ENCODE peak calls at places on chromosomes 13 and 19, in nine cellular contexts. N is IMR-90; X is activated naive CD8-positive, alpha-beta T cell treated with anti-CD3 and anti-CD28 coated beads, Interleukin-2, amount 50 U/mL, for 24 hours; I is stimulated activated CD4-positive, alpha-beta T cell treated with anti-CD3 and anti-CD28 coated beads, Interleukin-15, amount 100 ng/mL, for 1 hour; K is mesothelial cell of epicardium; H is brain microvascular endothelial cell; R is body of pancreas; T is RPMI7951; O is dorsolateral prefrontal cortex. Z is an unnamed sample.

GRCh38 chr19:14505488-14506239 is 9.7 kb upstream of the GIPC1 start:
- DNase-seq in H (peak), I (peak), T (peak), O (no peak), R (peak), N (peak), X (peak), K (peak), Z (peak)

GRCh38 chr19:51531349-51532315 is at the start of gene SIGLEC6:
- DNase-seq in I (no peak), X (peak), O (peak), N (no peak), R (no peak), K (no peak), T (no peak), H (no peak), Z (no peak)

GRCh38 chr19:55650602-55651230 is 2.7 kb downstream of the CCDC106 start:
- DNase-seq in H (no peak), X (no peak), O (no peak), K (no peak), N (no peak), I (no peak), T (no peak), R (no peak), Z (no peak)

GRCh38 chr13:39603424-39603947 is 493 bp upstream of the LHFPL6 start:
- DNase-seq in X (no peak), K (no peak), T (peak), H (no peak), N (peak), I (no peak), R (no peak), O (peak), Z (peak)

GRCh38 chr13:109494955-109495354 is 291.4 kb downstream of the IRS2 start:
- DNase-seq in K (no peak), T (no peak), R (no peak), I (no peak), X (no peak), H (peak), N (peak), O (no peak), Z (no peak)

GRCh38 chr13:43908156-43909126 is 28.7 kb downstream of the LACC1 start:
- DNase-seq in R (no peak), I (no peak), N (peak), T (peak), K (no peak), X (no peak), H (peak), O (no peak), Z (peak)

GRCh38 chr13:35810286-35810685 is 320.9 kb downstream of the DCLK1 start:
- DNase-seq in R (no peak), I (no peak), X (no peak), N (no peak), H (no peak), K (no peak), O (no peak), T (no peak), Z (no peak)

GRCh38 chr19:56111601-56112312 is 9.3 kb downstream of the ZNF787 start:
- DNase-seq in O (peak), H (no peak), I (no peak), R (no peak), K (no peak), X (peak), N (no peak), T (no peak), Z (no peak)

GRCh38 chr19:11377237-11377636 is 2.8 kb downstream of the SWSAP1 start:
- DNase-seq in X (peak), H (peak), N (peak), K (no peak), I (no peak), O (no peak), T (peak), R (no peak), Z (no peak)

GRCh38 chr13:110914293-110915056 is 394 bp downstream of the ANKRD10 start:
- DNase-seq in K (peak), T (peak), R (peak), O (peak), N (peak), H (peak), I (peak), X (peak), Z (peak)

GRCh38 chr13:77139311-77139710 is 112.4 kb upstream of the FBXL3 start:
- DNase-seq in I (no peak), K (no peak), X (no peak), R (no peak), O (no peak), T (no peak), H (peak), N (peak), Z (no peak)

GRCh38 chr19:19966862-19967261 is 66.1 kb downstream of the ZNF93 start:
- DNase-seq in H (no peak), I (no peak), N (no peak), O (no peak), R (no peak), K (no peak), X (no peak), T (no peak), Z (no peak)

GRCh38 chr19:37718357-37718756 is 1.2 kb downstream of the ZNF607 start:
- DNase-seq in R (no peak), H (no peak), K (no peak), X (no peak), I (no peak), N (no peak), T (no peak), O (no peak), Z (no peak)

GRCh38 chr19:49056101-49056901 is 1.2 kb downstream of the CGB7 start:
- DNase-seq in N (peak), X (peak), T (peak), K (no peak), H (peak), O (no peak), I (peak), R (peak), Z (peak)

GRCh38 chr19:12648088-12648487 is 18.5 kb downstream of the MAN2B1 start:
- DNase-seq in I (no peak), N (no peak), T (no peak), K (no peak), O (no peak), X (no peak), R (peak), H (no peak), Z (no peak)

GRCh38 chr19:3448616-3449334 is 31.6 kb downstream of the SMIM24 start:
- DNase-seq in R (no peak), O (no peak), X (no peak), T (no peak), I (no peak), K (no peak), H (no peak), N (no peak), Z (no peak)

GRCh38 chr19:58394821-58395219 is 636 bp upstream of the RNF225 start:
- DNase-seq in H (no peak), T (no peak), O (no peak), X (no peak), K (no peak), N (no peak), R (no peak), I (no peak), Z (no peak)

Z was measured in neural crest cell.